ENCODE peak calls at places on chromosomes 5 and 9, in five cellular contexts. P is tibial nerve, F is suprapubic skin, S is GM23338, J is breast epithelium. O is an unnamed sample.
A peak's percentile ranks its signal among the peaks of the same experiment; 100 is the strongest.

GRCh38 chr9:124769451-124770358 is 1.4 kb downstream of the NR6A1 start:
- DNase-seq in P (no peak), F (no peak), S (peak; percentile 77), J (no peak), O (peak; percentile 65)

GRCh38 chr9:6692891-6693361 is 47.4 kb upstream of the GLDC start:
- DNase-seq in P (no peak), F (no peak), S (peak; percentile 83), J (no peak), O (no peak)

GRCh38 chr9:136697821-136698526 is 10.7 kb upstream of the AGPAT2 start:
- DNase-seq in P (no peak), F (no peak), S (no peak), J (no peak), O (no peak)

GRCh38 chr9:28207657-28208056 is 634.4 kb upstream of the C9orf72 start:
- DNase-seq in P (no peak), F (no peak), S (no peak), J (no peak), O (no peak)

GRCh38 chr9:93130861-93131481 is 3.1 kb downstream of the NINJ1 start:
- DNase-seq in P (no peak), F (peak; percentile 77), S (no peak), J (no peak), O (no peak)

GRCh38 chr9:97753975-97754374 is 56.8 kb upstream of the XPA start:
- DNase-seq in P (no peak), F (no peak), S (no peak), J (no peak), O (no peak)

GRCh38 chr5:179680780-179681411 is at the start of gene CBY3:
- DNase-seq in P (no peak), F (no peak), S (no peak), J (no peak), O (no peak)

GRCh38 chr5:139810341-139811075 is 14.9 kb downstream of the PSD2 start:
- DNase-seq in P (no peak), F (no peak), S (no peak), J (no peak), O (no peak)

DNA sequence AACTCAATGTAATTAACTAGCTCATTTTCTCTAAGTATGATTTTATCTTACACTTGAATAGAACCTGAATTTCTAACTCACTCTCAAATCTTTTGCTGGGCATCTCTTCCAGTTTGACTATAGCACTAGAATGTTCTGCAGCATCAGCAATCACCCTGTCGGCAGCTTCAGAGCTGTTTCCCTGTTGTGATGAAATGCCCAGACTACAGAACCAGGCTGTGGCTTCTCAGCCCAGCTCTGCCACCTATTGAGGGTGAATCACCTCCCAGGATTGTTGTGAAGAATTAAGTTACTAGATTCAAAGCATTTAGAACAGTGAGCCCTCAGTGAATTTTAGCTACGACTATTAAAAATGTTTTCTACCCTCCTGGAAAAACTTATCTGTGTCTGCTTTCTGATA is 90.4 kb upstream of the ANKRD55 start:
- DNase-seq in P (no peak), F (no peak), S (no peak), J (no peak), O (peak; percentile 88)
- TF ChIP-seq CTCF in P (no peak), F (no peak), S (no peak), J (no peak), O (no peak)

GRCh38 chr9:126326228-126327015 is at the start of gene MVB12B:
- DNase-seq in P (no peak), F (no peak), S (peak; percentile 59), J (no peak), O (peak; percentile 62)

GRCh38 chr9:126325779-126326178 is 850 bp upstream of the MVB12B start:
- DNase-seq in P (no peak), F (no peak), S (no peak), J (no peak), O (no peak)

GRCh38 chr9:126328415-126328814 is 1.8 kb downstream of the MVB12B start:
- DNase-seq in P (no peak), F (no peak), S (no peak), J (no peak), O (no peak)

GRCh38 chr9:126327750-126328120 is 1.1 kb downstream of the MVB12B start:
- DNase-seq in P (no peak), F (no peak), S (no peak), J (no peak), O (no peak)

GRCh38 chr9:126327016-126327749 is 554 bp downstream of the MVB12B start:
- DNase-seq in P (no peak), F (no peak), S (peak; percentile 50), J (no peak), O (no peak)
- H3K27ac ChIP-seq in P (peak overlapping the region; percentile 79), F (peak overlapping the region; percentile 66), S (no peak overlapping the region), J (peak overlapping the region; percentile 60), O (no peak overlapping the region)

DNA sequence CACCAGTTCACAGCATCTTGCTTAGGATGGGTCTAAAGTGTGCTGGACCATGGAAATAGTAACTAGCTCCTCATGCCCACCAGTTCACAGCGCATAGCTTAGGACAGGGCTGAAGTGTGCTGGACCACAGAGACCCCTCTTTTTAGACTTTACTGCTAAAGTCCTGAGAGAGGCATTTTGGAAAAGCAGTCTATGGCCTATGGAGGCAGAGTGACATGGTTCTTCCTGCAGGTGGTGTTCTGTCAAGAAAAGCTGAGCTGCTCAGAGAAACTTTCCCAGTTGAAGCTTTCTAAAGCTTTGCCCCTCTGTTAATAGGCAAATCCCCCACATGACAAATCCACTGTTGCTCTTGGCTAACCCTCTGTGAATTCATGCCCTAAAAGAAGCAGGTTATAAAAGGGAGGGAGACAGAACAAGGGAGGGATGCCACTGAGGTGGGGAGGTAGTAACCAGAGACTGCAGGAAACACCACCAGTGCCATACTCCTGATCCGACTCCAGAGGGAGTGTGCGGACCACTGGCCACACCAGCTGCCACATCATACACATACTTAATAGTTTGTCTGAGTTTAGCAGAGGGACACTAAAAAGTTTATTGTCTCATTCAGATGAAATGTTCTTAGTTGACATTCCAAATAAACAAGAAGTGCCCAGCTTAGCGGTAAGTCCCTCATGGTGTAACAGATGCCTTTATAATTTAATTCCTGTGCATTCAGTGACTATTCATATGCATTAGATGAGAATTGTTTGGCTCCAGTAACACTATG is 236.1 kb upstream of the NFIL3 start:
- DNase-seq in P (no peak), F (no peak), S (peak; percentile 61), J (no peak), O (peak; percentile 67)
- TF ChIP-seq CTCF in P (peak; percentile 12), F (no peak), S (no peak), J (no peak), O (peak; percentile 63)

GRCh38 chr5:4659836-4660235 is 480.3 kb upstream of the ADAMTS16 start:
- DNase-seq in P (no peak), F (no peak), S (no peak), J (no peak), O (no peak)
- H3K27ac ChIP-seq in P (no peak overlapping the region), F (no peak overlapping the region), S (no peak overlapping the region), J (no peak overlapping the region), O (no peak overlapping the region)

GRCh38 chr5:141084487-141084989 is 9.9 kb upstream of the PCDHB2 start:
- DNase-seq in P (no peak), F (no peak), S (peak; percentile 90), J (peak; percentile 64), O (peak; percentile 59)
- TF ChIP-seq CTCF in P (peak; percentile 63), F (peak; percentile 14), S (peak; percentile 91), J (peak; percentile 14), O (peak; percentile 92)

GRCh38 chr9:113154936-113155335 is 4.1 kb downstream of the SLC31A2 start:
- DNase-seq in P (no peak), F (no peak), S (no peak), J (no peak), O (no peak)
- H3K27ac ChIP-seq in P (no peak overlapping the region), F (peak overlapping the region; percentile 16), S (no peak overlapping the region), J (no peak overlapping the region), O (peak overlapping the region; percentile 66)

GRCh38 chr5:141867651-141868050 is 10.6 kb downstream of the PCDH1 start:
- DNase-seq in P (no peak), F (no peak), S (no peak), J (peak; percentile 35), O (no peak)
- TF ChIP-seq CTCF in P (no peak), F (no peak), S (no peak), J (no peak), O (no peak)

O was measured in RWPE1.